ENCODE peak calls at places on chromosome 19, in eight cellular contexts. One of them, this sample, is unnamed.
A peak's percentile ranks its signal among the peaks of the same experiment; 100 is the strongest.

GRCh38 chr19:47726467-47726866 is 13.2 kb downstream of the EHD2 start:
- DNase-seq in IMR-90: peak; percentile 76
- DNase-seq in esophagus muscularis mucosa: no peak
- DNase-seq in ovary: no peak
- DNase-seq in stomach: no peak
- DNase-seq in HCT116: no peak
- DNase-seq in spleen: no peak
- DNase-seq in A549: no peak
- DNase-seq in this sample: no peak

GRCh38 chr19:12838182-12838890 is at the start of gene MAST1:
- DNase-seq in IMR-90: no peak
- DNase-seq in esophagus muscularis mucosa: no peak
- DNase-seq in ovary: no peak
- DNase-seq in stomach: peak; percentile 50
- DNase-seq in HCT116: no peak
- DNase-seq in spleen: peak; percentile 80
- DNase-seq in A549: no peak
- DNase-seq in this sample: no peak

GRCh38 chr19:13127811-13128575 is 9.9 kb downstream of the NACC1 start:
- DNase-seq in IMR-90: no peak
- DNase-seq in esophagus muscularis mucosa: no peak
- DNase-seq in ovary: no peak
- DNase-seq in stomach: no peak
- DNase-seq in HCT116: no peak
- DNase-seq in spleen: no peak
- DNase-seq in A549: no peak
- DNase-seq in this sample: no peak

GRCh38 chr19:17348700-17349099 is 11.3 kb downstream of the GTPBP3 start:
- DNase-seq in IMR-90: peak; percentile 53
- DNase-seq in esophagus muscularis mucosa: no peak
- DNase-seq in ovary: peak; percentile 61
- DNase-seq in stomach: no peak
- DNase-seq in HCT116: no peak
- DNase-seq in spleen: peak; percentile 85
- DNase-seq in A549: peak; percentile 43
- DNase-seq in this sample: no peak

GRCh38 chr19:35983177-35983576 is 11.8 kb upstream of the SDHAF1 start:
- DNase-seq in IMR-90: no peak
- DNase-seq in esophagus muscularis mucosa: no peak
- DNase-seq in ovary: no peak
- DNase-seq in stomach: no peak
- DNase-seq in HCT116: no peak
- DNase-seq in spleen: no peak
- DNase-seq in A549: no peak
- DNase-seq in this sample: no peak

GRCh38 chr19:13401388-13401787 is 104.9 kb downstream of the CACNA1A start:
- DNase-seq in IMR-90: peak; percentile 46
- DNase-seq in esophagus muscularis mucosa: no peak
- DNase-seq in ovary: no peak
- DNase-seq in stomach: no peak
- DNase-seq in HCT116: peak; percentile 48
- DNase-seq in spleen: no peak
- DNase-seq in A549: peak; percentile 14
- DNase-seq in this sample: no peak

GRCh38 chr19:50477751-50478515 is 1.3 kb upstream of the GARIN5A start:
- DNase-seq in IMR-90: no peak
- DNase-seq in esophagus muscularis mucosa: no peak
- DNase-seq in ovary: no peak
- DNase-seq in stomach: no peak
- DNase-seq in HCT116: no peak
- DNase-seq in spleen: peak; percentile 71
- DNase-seq in A549: no peak
- DNase-seq in this sample: no peak

GRCh38 chr19:31113250-31113685 is 236.0 kb downstream of the TSHZ3 start:
- DNase-seq in IMR-90: peak; percentile 39
- DNase-seq in esophagus muscularis mucosa: no peak
- DNase-seq in ovary: no peak
- DNase-seq in stomach: no peak
- DNase-seq in HCT116: no peak
- DNase-seq in spleen: no peak
- DNase-seq in A549: no peak
- DNase-seq in this sample: no peak

GRCh38 chr19:4018775-4019504 is 11.4 kb downstream of the PIAS4 start:
- DNase-seq in IMR-90: no peak
- DNase-seq in esophagus muscularis mucosa: no peak
- DNase-seq in ovary: no peak
- DNase-seq in stomach: no peak
- DNase-seq in HCT116: no peak
- DNase-seq in spleen: no peak
- DNase-seq in A549: no peak
- DNase-seq in this sample: no peak

GRCh38 chr19:35124098-35125060 is 8.8 kb downstream of the FXYD3 start:
- DNase-seq in IMR-90: peak; percentile 86
- DNase-seq in esophagus muscularis mucosa: peak; percentile 95
- DNase-seq in ovary: peak; percentile 98
- DNase-seq in stomach: peak; percentile 96
- DNase-seq in HCT116: peak; percentile 70
- DNase-seq in spleen: peak; percentile 95
- DNase-seq in A549: peak; percentile 100
- DNase-seq in this sample: peak; percentile 97

GRCh38 chr19:38707512-38708114 is 36.7 kb downstream of the CAPN12 start:
- DNase-seq in IMR-90: peak; percentile 23
- DNase-seq in esophagus muscularis mucosa: no peak
- DNase-seq in ovary: peak; percentile 65
- DNase-seq in stomach: peak; percentile 94
- DNase-seq in HCT116: no peak
- DNase-seq in spleen: peak; percentile 88
- DNase-seq in A549: no peak
- DNase-seq in this sample: no peak

GRCh38 chr19:8393871-8394250 is 3.7 kb downstream of the RAB11B start:
- DNase-seq in IMR-90: no peak
- DNase-seq in esophagus muscularis mucosa: no peak
- DNase-seq in ovary: no peak
- DNase-seq in stomach: no peak
- DNase-seq in HCT116: no peak
- DNase-seq in spleen: no peak
- DNase-seq in A549: no peak
- DNase-seq in this sample: no peak

GRCh38 chr19:33736158-33736557 is 60.5 kb upstream of the KCTD15 start:
- DNase-seq in IMR-90: no peak
- DNase-seq in esophagus muscularis mucosa: no peak
- DNase-seq in ovary: no peak
- DNase-seq in stomach: no peak
- DNase-seq in HCT116: no peak
- DNase-seq in spleen: no peak
- DNase-seq in A549: no peak
- DNase-seq in this sample: no peak

GRCh38 chr19:32130241-32130753 is 215.1 kb upstream of the ZNF507 start:
- DNase-seq in IMR-90: no peak
- DNase-seq in esophagus muscularis mucosa: peak; percentile 66
- DNase-seq in ovary: no peak
- DNase-seq in stomach: no peak
- DNase-seq in HCT116: no peak
- DNase-seq in spleen: no peak
- DNase-seq in A549: no peak
- DNase-seq in this sample: no peak

GRCh38 chr19:18484992-18485391 is 36.9 kb downstream of the ELL start:
- DNase-seq in IMR-90: no peak
- DNase-seq in esophagus muscularis mucosa: no peak
- DNase-seq in ovary: no peak
- DNase-seq in stomach: no peak
- DNase-seq in HCT116: no peak
- DNase-seq in spleen: no peak
- DNase-seq in A549: no peak
- DNase-seq in this sample: no peak

GRCh38 chr19:4415352-4415751 is 12.9 kb downstream of the CHAF1A start:
- DNase-seq in IMR-90: no peak
- DNase-seq in esophagus muscularis mucosa: no peak
- DNase-seq in ovary: no peak
- DNase-seq in stomach: no peak
- DNase-seq in HCT116: no peak
- DNase-seq in spleen: no peak
- DNase-seq in A549: no peak
- DNase-seq in this sample: no peak

GRCh38 chr19:51514866-51515481 is 13.4 kb upstream of the SIGLEC12 start:
- DNase-seq in IMR-90: peak; percentile 48
- DNase-seq in esophagus muscularis mucosa: peak; percentile 70
- DNase-seq in ovary: no peak
- DNase-seq in stomach: no peak
- DNase-seq in HCT116: peak; percentile 47
- DNase-seq in spleen: no peak
- DNase-seq in A549: peak; percentile 48
- DNase-seq in this sample: peak; percentile 22

GRCh38 chr19:28497137-28497536 is 715.8 kb downstream of the UQCRFS1 start:
- DNase-seq in IMR-90: no peak
- DNase-seq in esophagus muscularis mucosa: no peak
- DNase-seq in ovary: no peak
- DNase-seq in stomach: no peak
- DNase-seq in HCT116: no peak
- DNase-seq in spleen: peak; percentile 13
- DNase-seq in A549: no peak
- DNase-seq in this sample: no peak

DNA sequence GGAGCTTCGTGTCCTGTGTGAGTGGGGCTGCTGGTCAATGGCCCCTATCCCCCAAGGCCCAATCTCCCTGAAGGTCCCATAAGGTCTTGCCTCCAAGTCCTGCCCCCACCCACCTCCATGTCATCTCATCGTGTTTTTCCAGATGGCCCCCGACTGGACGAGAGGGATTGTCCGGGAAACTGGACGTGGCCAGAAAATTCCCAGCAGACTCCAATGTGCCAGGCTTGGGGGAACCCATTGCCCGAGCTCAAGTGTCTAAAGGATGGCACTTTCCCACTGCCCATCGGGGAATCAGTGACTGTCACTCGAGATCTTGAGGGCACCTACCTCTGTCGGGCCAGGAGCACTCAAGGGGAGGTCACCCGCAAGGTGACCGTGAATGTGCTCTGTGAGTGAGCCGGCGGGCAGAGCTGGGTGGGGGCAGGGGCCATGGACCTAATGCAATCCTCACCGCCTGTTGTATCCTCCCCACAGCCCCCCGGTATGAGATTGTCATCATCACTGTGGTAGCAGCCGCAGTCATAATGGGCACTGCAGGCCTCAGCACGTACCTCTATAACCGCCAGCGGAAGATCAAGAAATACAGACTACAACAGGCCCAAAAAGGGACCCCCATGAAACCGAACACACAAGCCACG is 2.0 kb upstream of the ICAM4 start:
- DNase-seq in IMR-90: no peak
- DNase-seq in esophagus muscularis mucosa: no peak
- DNase-seq in ovary: no peak
- DNase-seq in stomach: no peak
- DNase-seq in HCT116: no peak
- DNase-seq in spleen: no peak
- DNase-seq in A549: no peak
- DNase-seq in this sample: peak; percentile 91
- H3K4me1 ChIP-seq in IMR-90: peaks cover 14% of the 10 kb centered on the region
- H3K4me1 ChIP-seq in esophagus muscularis mucosa: peaks cover 36% of the 10 kb centered on the region
- H3K4me1 ChIP-seq in ovary: peaks cover 6% of the 10 kb centered on the region
- H3K4me1 ChIP-seq in stomach: peaks cover 36% of the 10 kb centered on the region
- H3K4me1 ChIP-seq in HCT116: peaks cover 45% of the 10 kb centered on the region
- H3K4me1 ChIP-seq in spleen: peaks cover 77% of the 10 kb centered on the region
- H3K4me1 ChIP-seq in A549: peaks cover 8% of the 10 kb centered on the region
- H3K4me1 ChIP-seq in this sample: peaks cover 42% of the 10 kb centered on the region

DNA sequence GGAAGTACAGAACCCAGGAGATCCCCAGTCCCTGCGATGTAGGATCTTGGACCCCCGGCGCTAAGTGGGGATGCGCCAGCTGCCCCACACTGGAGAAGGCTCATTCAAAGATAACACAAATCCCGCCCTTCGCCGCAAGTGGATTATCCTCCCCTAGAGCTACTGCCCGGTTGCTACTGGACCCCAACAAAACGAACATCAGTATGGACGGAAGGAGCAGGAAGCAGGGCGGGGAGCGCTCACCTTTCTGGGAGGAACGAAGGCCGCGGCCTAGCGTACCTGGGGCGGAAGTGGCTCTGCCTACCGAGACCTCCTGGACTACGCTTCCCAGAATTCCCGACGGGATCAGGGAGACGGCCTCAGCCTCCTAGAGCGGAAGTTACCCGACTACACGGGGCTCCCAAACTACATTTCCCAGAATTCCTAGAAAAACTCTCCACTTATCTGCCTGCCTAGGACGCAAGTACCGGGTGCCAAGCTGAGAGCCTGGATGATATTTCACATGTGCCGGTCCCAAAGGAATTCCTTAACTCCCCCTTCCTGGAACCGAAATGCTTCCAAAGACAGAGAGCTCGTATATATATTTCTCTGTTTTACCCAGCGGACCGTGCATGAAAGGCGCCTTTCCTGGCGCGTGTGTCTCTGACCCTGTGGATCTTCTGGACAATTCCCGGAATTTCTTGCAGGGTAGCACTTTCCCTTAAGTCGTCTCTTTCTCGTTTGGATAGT is at the start of gene ZNF112:
- DNase-seq in IMR-90: peak; percentile 91
- DNase-seq in esophagus muscularis mucosa: peak; percentile 94
- DNase-seq in ovary: peak; percentile 84
- DNase-seq in stomach: peak; percentile 90
- DNase-seq in HCT116: peak; percentile 90
- DNase-seq in spleen: peak; percentile 85
- DNase-seq in A549: peak; percentile 62
- DNase-seq in this sample: no peak
- TF ChIP-seq POLR2A in IMR-90: peak; percentile 34
- TF ChIP-seq POLR2A in esophagus muscularis mucosa: no peak
- TF ChIP-seq POLR2A in ovary: peak; percentile 27
- TF ChIP-seq POLR2A in stomach: no peak
- TF ChIP-seq POLR2A in HCT116: peak; percentile 46
- TF ChIP-seq POLR2A in spleen: no peak
- TF ChIP-seq POLR2A in A549: peak; percentile 78
- TF ChIP-seq POLR2A in this sample: no peak

GRCh38 chr19:40365613-40366401 is 17.3 kb downstream of the PLD3 start:
- DNase-seq in IMR-90: peak; percentile 71
- DNase-seq in esophagus muscularis mucosa: no peak
- DNase-seq in ovary: peak; percentile 89
- DNase-seq in stomach: peak; percentile 54
- DNase-seq in HCT116: no peak
- DNase-seq in spleen: peak; percentile 83
- DNase-seq in A549: peak; percentile 96
- DNase-seq in this sample: no peak
- H3K4me1 ChIP-seq in IMR-90: peaks cover 10% of the 10 kb centered on the region
- H3K4me1 ChIP-seq in esophagus muscularis mucosa: peaks cover 5% of the 10 kb centered on the region
- H3K4me1 ChIP-seq in ovary: peaks cover 7% of the 10 kb centered on the region
- H3K4me1 ChIP-seq in stomach: peaks cover 24% of the 10 kb centered on the region
- H3K4me1 ChIP-seq in HCT116: no peaks in the 10 kb centered on the region
- H3K4me1 ChIP-seq in spleen: peaks cover 38% of the 10 kb centered on the region
- H3K4me1 ChIP-seq in A549: peaks cover 16% of the 10 kb centered on the region
- H3K4me1 ChIP-seq in this sample: peaks cover 19% of the 10 kb centered on the region

DNA sequence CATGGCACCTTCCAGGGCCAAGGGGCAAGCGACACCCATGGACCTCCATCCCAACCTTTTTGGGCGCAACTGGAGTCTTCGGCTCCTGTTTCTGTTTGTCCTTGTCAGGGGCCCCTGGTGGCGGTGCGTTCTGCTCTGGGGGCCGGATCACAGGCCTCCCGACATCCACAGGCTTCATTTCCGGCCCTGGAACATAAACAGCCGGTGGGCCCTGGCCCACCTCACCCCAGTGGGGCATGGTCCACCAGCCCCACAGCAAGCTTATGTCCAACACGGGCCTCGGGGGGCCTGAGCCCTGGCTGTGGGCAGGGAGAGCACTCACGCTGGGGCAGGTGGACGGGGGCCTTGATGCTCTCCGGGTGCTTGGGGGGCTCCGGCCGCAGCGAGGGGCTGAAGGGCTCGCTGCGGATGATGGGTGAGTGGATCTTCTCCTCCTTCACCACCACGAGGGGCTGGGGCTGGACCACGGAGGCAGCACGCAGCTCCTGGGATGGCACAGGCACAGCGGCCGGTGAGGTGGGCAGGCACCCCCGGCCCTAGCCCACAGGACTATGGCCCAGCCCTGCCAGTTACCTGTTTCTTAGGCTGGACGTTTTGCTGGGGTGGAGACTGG is 7.2 kb upstream of the EPHX3 start:
- DNase-seq in IMR-90: no peak
- DNase-seq in esophagus muscularis mucosa: no peak
- DNase-seq in ovary: peak; percentile 21
- DNase-seq in stomach: no peak
- DNase-seq in HCT116: no peak
- DNase-seq in spleen: no peak
- DNase-seq in A549: no peak
- DNase-seq in this sample: no peak
- TF ChIP-seq POLR2A in IMR-90: no peak
- TF ChIP-seq POLR2A in esophagus muscularis mucosa: no peak
- TF ChIP-seq POLR2A in ovary: no peak
- TF ChIP-seq POLR2A in stomach: no peak
- TF ChIP-seq POLR2A in HCT116: no peak
- TF ChIP-seq POLR2A in spleen: no peak
- TF ChIP-seq POLR2A in A549: no peak
- TF ChIP-seq POLR2A in this sample: no peak

This sample was measured in vagina.